ENCODE peak calls at places on chromosomes 6 and 20, in eight cellular contexts. One of them, this sample, is unnamed.

GRCh38 chr20:34549291-34549928 is 9.1 kb upstream of the MAP1LC3A start:
- DNase-seq in adrenal gland: no peak
- DNase-seq in EH: peak; percentile 24
- DNase-seq in HTR-8/SVneo: no peak
- DNase-seq in stimulated activated CD4-positive, alpha-beta T cell treated with anti-CD3 and anti-CD28 coated beads, Interleukin-2, amount 100 ng/mL, for 48 hours: no peak
- DNase-seq in lower lobe of right lung: no peak
- DNase-seq in stimulated activated CD8-positive, alpha-beta memory T cell treated with anti-CD3 and anti-CD28 coated beads, Interleukin-12 subunit alpha, Interleukin-12 subunit beta, amount 100 ng/mL, for 1 hour: no peak
- DNase-seq in endothelial cell: peak; percentile 40
- DNase-seq in this sample: no peak

GRCh38 chr6:16001158-16001557 is 127.7 kb upstream of the MYLIP start:
- DNase-seq in adrenal gland: no peak
- DNase-seq in EH: no peak
- DNase-seq in HTR-8/SVneo: no peak
- DNase-seq in stimulated activated CD4-positive, alpha-beta T cell treated with anti-CD3 and anti-CD28 coated beads, Interleukin-2, amount 100 ng/mL, for 48 hours: no peak
- DNase-seq in lower lobe of right lung: no peak
- DNase-seq in stimulated activated CD8-positive, alpha-beta memory T cell treated with anti-CD3 and anti-CD28 coated beads, Interleukin-12 subunit alpha, Interleukin-12 subunit beta, amount 100 ng/mL, for 1 hour: no peak
- DNase-seq in endothelial cell: no peak
- DNase-seq in this sample: no peak

GRCh38 chr6:36387440-36388303 is at the start of gene ETV7:
- DNase-seq in adrenal gland: peak; percentile 39
- DNase-seq in EH: peak; percentile 42
- DNase-seq in HTR-8/SVneo: no peak
- DNase-seq in stimulated activated CD4-positive, alpha-beta T cell treated with anti-CD3 and anti-CD28 coated beads, Interleukin-2, amount 100 ng/mL, for 48 hours: peak; percentile 30
- DNase-seq in lower lobe of right lung: peak; percentile 72
- DNase-seq in stimulated activated CD8-positive, alpha-beta memory T cell treated with anti-CD3 and anti-CD28 coated beads, Interleukin-12 subunit alpha, Interleukin-12 subunit beta, amount 100 ng/mL, for 1 hour: no peak
- DNase-seq in endothelial cell: peak; percentile 26
- DNase-seq in this sample: no peak

GRCh38 chr20:62049342-62050165 is 16.1 kb downstream of the TAF4 start:
- DNase-seq in adrenal gland: no peak
- DNase-seq in EH: no peak
- DNase-seq in HTR-8/SVneo: no peak
- DNase-seq in stimulated activated CD4-positive, alpha-beta T cell treated with anti-CD3 and anti-CD28 coated beads, Interleukin-2, amount 100 ng/mL, for 48 hours: no peak
- DNase-seq in lower lobe of right lung: peak; percentile 19
- DNase-seq in stimulated activated CD8-positive, alpha-beta memory T cell treated with anti-CD3 and anti-CD28 coated beads, Interleukin-12 subunit alpha, Interleukin-12 subunit beta, amount 100 ng/mL, for 1 hour: no peak
- DNase-seq in endothelial cell: no peak
- DNase-seq in this sample: no peak

GRCh38 chr6:28643017-28643740 is 117.5 kb downstream of the GPX5 start:
- DNase-seq in adrenal gland: no peak
- DNase-seq in EH: peak; percentile 69
- DNase-seq in HTR-8/SVneo: no peak
- DNase-seq in stimulated activated CD4-positive, alpha-beta T cell treated with anti-CD3 and anti-CD28 coated beads, Interleukin-2, amount 100 ng/mL, for 48 hours: peak; percentile 43
- DNase-seq in lower lobe of right lung: no peak
- DNase-seq in stimulated activated CD8-positive, alpha-beta memory T cell treated with anti-CD3 and anti-CD28 coated beads, Interleukin-12 subunit alpha, Interleukin-12 subunit beta, amount 100 ng/mL, for 1 hour: no peak
- DNase-seq in endothelial cell: peak; percentile 46
- DNase-seq in this sample: no peak

GRCh38 chr20:63159826-63160640 is 55.9 kb downstream of the YTHDF1 start:
- DNase-seq in adrenal gland: no peak
- DNase-seq in EH: no peak
- DNase-seq in HTR-8/SVneo: no peak
- DNase-seq in stimulated activated CD4-positive, alpha-beta T cell treated with anti-CD3 and anti-CD28 coated beads, Interleukin-2, amount 100 ng/mL, for 48 hours: no peak
- DNase-seq in lower lobe of right lung: no peak
- DNase-seq in stimulated activated CD8-positive, alpha-beta memory T cell treated with anti-CD3 and anti-CD28 coated beads, Interleukin-12 subunit alpha, Interleukin-12 subunit beta, amount 100 ng/mL, for 1 hour: no peak
- DNase-seq in endothelial cell: no peak
- DNase-seq in this sample: no peak

GRCh38 chr20:4886771-4887527 is 114.4 kb downstream of the SLC23A2 start:
- DNase-seq in adrenal gland: no peak
- DNase-seq in EH: no peak
- DNase-seq in HTR-8/SVneo: no peak
- DNase-seq in stimulated activated CD4-positive, alpha-beta T cell treated with anti-CD3 and anti-CD28 coated beads, Interleukin-2, amount 100 ng/mL, for 48 hours: no peak
- DNase-seq in lower lobe of right lung: no peak
- DNase-seq in stimulated activated CD8-positive, alpha-beta memory T cell treated with anti-CD3 and anti-CD28 coated beads, Interleukin-12 subunit alpha, Interleukin-12 subunit beta, amount 100 ng/mL, for 1 hour: no peak
- DNase-seq in endothelial cell: no peak
- DNase-seq in this sample: no peak

GRCh38 chr20:62423326-62423706 is 4.0 kb downstream of the RBBP8NL start:
- DNase-seq in adrenal gland: no peak
- DNase-seq in EH: no peak
- DNase-seq in HTR-8/SVneo: no peak
- DNase-seq in stimulated activated CD4-positive, alpha-beta T cell treated with anti-CD3 and anti-CD28 coated beads, Interleukin-2, amount 100 ng/mL, for 48 hours: no peak
- DNase-seq in lower lobe of right lung: no peak
- DNase-seq in stimulated activated CD8-positive, alpha-beta memory T cell treated with anti-CD3 and anti-CD28 coated beads, Interleukin-12 subunit alpha, Interleukin-12 subunit beta, amount 100 ng/mL, for 1 hour: no peak
- DNase-seq in endothelial cell: no peak
- DNase-seq in this sample: no peak

GRCh38 chr6:44257007-44257752 is at the start of gene SLC35B2:
- DNase-seq in adrenal gland: peak; percentile 75
- DNase-seq in EH: peak; percentile 72
- DNase-seq in HTR-8/SVneo: peak; percentile 75
- DNase-seq in stimulated activated CD4-positive, alpha-beta T cell treated with anti-CD3 and anti-CD28 coated beads, Interleukin-2, amount 100 ng/mL, for 48 hours: peak; percentile 67
- DNase-seq in lower lobe of right lung: peak; percentile 75
- DNase-seq in stimulated activated CD8-positive, alpha-beta memory T cell treated with anti-CD3 and anti-CD28 coated beads, Interleukin-12 subunit alpha, Interleukin-12 subunit beta, amount 100 ng/mL, for 1 hour: no peak
- DNase-seq in endothelial cell: peak; percentile 69
- DNase-seq in this sample: peak; percentile 78

GRCh38 chr6:109879521-109879920 is 98.6 kb upstream of the GPR6 start:
- DNase-seq in adrenal gland: no peak
- DNase-seq in EH: no peak
- DNase-seq in HTR-8/SVneo: no peak
- DNase-seq in stimulated activated CD4-positive, alpha-beta T cell treated with anti-CD3 and anti-CD28 coated beads, Interleukin-2, amount 100 ng/mL, for 48 hours: no peak
- DNase-seq in lower lobe of right lung: no peak
- DNase-seq in stimulated activated CD8-positive, alpha-beta memory T cell treated with anti-CD3 and anti-CD28 coated beads, Interleukin-12 subunit alpha, Interleukin-12 subunit beta, amount 100 ng/mL, for 1 hour: no peak
- DNase-seq in endothelial cell: no peak
- DNase-seq in this sample: no peak

GRCh38 chr6:25359191-25359861 is 80.2 kb downstream of the CARMIL1 start:
- DNase-seq in adrenal gland: no peak
- DNase-seq in EH: peak; percentile 95
- DNase-seq in HTR-8/SVneo: peak; percentile 30
- DNase-seq in stimulated activated CD4-positive, alpha-beta T cell treated with anti-CD3 and anti-CD28 coated beads, Interleukin-2, amount 100 ng/mL, for 48 hours: no peak
- DNase-seq in lower lobe of right lung: no peak
- DNase-seq in stimulated activated CD8-positive, alpha-beta memory T cell treated with anti-CD3 and anti-CD28 coated beads, Interleukin-12 subunit alpha, Interleukin-12 subunit beta, amount 100 ng/mL, for 1 hour: no peak
- DNase-seq in endothelial cell: no peak
- DNase-seq in this sample: peak; percentile 6

GRCh38 chr20:8388146-8388545 is 256.1 kb downstream of the PLCB1 start:
- DNase-seq in adrenal gland: no peak
- DNase-seq in EH: peak; percentile 79
- DNase-seq in HTR-8/SVneo: no peak
- DNase-seq in stimulated activated CD4-positive, alpha-beta T cell treated with anti-CD3 and anti-CD28 coated beads, Interleukin-2, amount 100 ng/mL, for 48 hours: no peak
- DNase-seq in lower lobe of right lung: no peak
- DNase-seq in stimulated activated CD8-positive, alpha-beta memory T cell treated with anti-CD3 and anti-CD28 coated beads, Interleukin-12 subunit alpha, Interleukin-12 subunit beta, amount 100 ng/mL, for 1 hour: no peak
- DNase-seq in endothelial cell: no peak
- DNase-seq in this sample: no peak

GRCh38 chr20:58472273-58473018 is 42.8 kb downstream of the APCDD1L start:
- DNase-seq in adrenal gland: no peak
- DNase-seq in EH: no peak
- DNase-seq in HTR-8/SVneo: no peak
- DNase-seq in stimulated activated CD4-positive, alpha-beta T cell treated with anti-CD3 and anti-CD28 coated beads, Interleukin-2, amount 100 ng/mL, for 48 hours: no peak
- DNase-seq in lower lobe of right lung: no peak
- DNase-seq in stimulated activated CD8-positive, alpha-beta memory T cell treated with anti-CD3 and anti-CD28 coated beads, Interleukin-12 subunit alpha, Interleukin-12 subunit beta, amount 100 ng/mL, for 1 hour: no peak
- DNase-seq in endothelial cell: no peak
- DNase-seq in this sample: no peak

This sample was measured in neuronal stem cell.